ENCODE peak calls at places on chromosomes 16 and 17, in nine cellular contexts. F is neuronal stem cell; T is memory B cell; Z is EH; B is brain pericyte; G is CD8-positive, alpha-beta T cell; N is psoas muscle; X is iPS-NIHi11; V is osteocyte. J is an unnamed sample.

GRCh38 chr17:41792835-41793748 is 6.6 kb upstream of the JUP start:
- DNase-seq in X (no peak), V (no peak), N (no peak), G (no peak), Z (peak), B (peak), F (no peak), T (no peak), J (no peak)

GRCh38 chr16:84952335-84953050 is 58.8 kb downstream of the ZDHHC7 start:
- DNase-seq in V (peak), F (peak), G (peak), B (peak), X (peak), N (peak), T (peak), Z (peak), J (peak)

GRCh38 chr17:70621593-70621992 is 452.3 kb downstream of the KCNJ2 start:
- DNase-seq in G (no peak), X (no peak), V (no peak), Z (no peak), F (no peak), T (no peak), B (no peak), N (no peak), J (no peak)

GRCh38 chr17:59829217-59830006 is 63.3 kb downstream of the TUBD1 start:
- DNase-seq in G (no peak), F (no peak), T (no peak), V (no peak), X (no peak), Z (peak), B (no peak), N (no peak), J (peak)

GRCh38 chr16:81696136-81696958 is 82.7 kb upstream of the PLCG2 start:
- DNase-seq in V (no peak), Z (no peak), X (no peak), N (no peak), T (no peak), F (no peak), B (no peak), G (no peak), J (no peak)

GRCh38 chr17:7820231-7820630 is 13.8 kb upstream of the KDM6B start:
- DNase-seq in F (no peak), G (no peak), X (no peak), B (no peak), T (no peak), N (no peak), V (no peak), Z (no peak), J (no peak)

GRCh38 chr17:81537343-81537855 is 9.2 kb downstream of the FSCN2 start:
- DNase-seq in B (no peak), V (no peak), G (peak), N (peak), T (peak), X (peak), F (no peak), Z (peak), J (peak)

GRCh38 chr17:58534901-58535421 is 20.5 kb upstream of the MTMR4 start:
- DNase-seq in G (no peak), V (no peak), T (no peak), N (no peak), F (no peak), B (no peak), X (no peak), Z (peak), J (no peak)

GRCh38 chr16:27432600-27432957 is 30.6 kb downstream of the IL21R start:
- DNase-seq in Z (peak), B (no peak), G (peak), F (no peak), X (no peak), N (no peak), T (no peak), V (no peak), J (no peak)

GRCh38 chr17:72104164-72104862 is 16.5 kb upstream of the SOX9 start:
- DNase-seq in T (no peak), V (no peak), B (no peak), X (no peak), G (no peak), F (no peak), Z (no peak), N (peak), J (no peak)

GRCh38 chr16:55480228-55480655 is 1.2 kb downstream of the MMP2 start:
- DNase-seq in G (no peak), F (no peak), V (peak), B (peak), Z (peak), T (no peak), N (peak), X (peak), J (no peak)

GRCh38 chr17:74798239-74798707 is 22.1 kb upstream of the NAT9 start:
- DNase-seq in Z (peak), G (no peak), F (no peak), B (no peak), N (no peak), X (no peak), T (no peak), V (no peak), J (no peak)

J was measured in activated T-cell treated with anti-CD3 and anti-CD28 coated beads, Interleukin-2, amount 50 U/mL, for 72 hours.